ENCODE peak calls at places on chromosomes 2 and 18, in four cellular contexts. T is right cardiac atrium, B is kidney, F is GM06990. W is an unnamed sample.

GRCh38 chr2:239630618-239631286 is 229.9 kb upstream of the HDAC4 start:
- DNase-seq in T (no peak), B (no peak), F (no peak), W (peak)

GRCh38 chr2:121142452-121142851 is 142.6 kb downstream of the TFCP2L1 start:
- DNase-seq in T (no peak), B (peak), F (no peak), W (no peak)

GRCh38 chr18:13201315-13201714 is 17.2 kb upstream of the LDLRAD4 start:
- DNase-seq in T (no peak), B (no peak), F (no peak), W (no peak)

GRCh38 chr2:37679072-37679695 is 7.7 kb upstream of the CDC42EP3 start:
- DNase-seq in T (no peak), B (no peak), F (no peak), W (peak)

GRCh38 chr2:126657146-126657635 is 1.2 kb downstream of the GYPC start:
- DNase-seq in T (peak), B (peak), F (peak), W (no peak)

GRCh38 chr2:101119431-101119830 is 31.8 kb downstream of the TBC1D8 start:
- DNase-seq in T (peak), B (no peak), F (no peak), W (no peak)

GRCh38 chr2:10557506-10558265 is 109.6 kb upstream of the ODC1 start:
- DNase-seq in T (no peak), B (peak), F (no peak), W (peak)

GRCh38 chr2:136783856-136784255 is 18.5 kb downstream of the THSD7B start:
- DNase-seq in T (no peak), B (no peak), F (no peak), W (no peak)

GRCh38 chr2:1915746-1916145 is 171.4 kb upstream of the PXDN start:
- DNase-seq in T (no peak), B (no peak), F (no peak), W (no peak)

GRCh38 chr2:64873472-64873924 is 115.7 kb upstream of the SLC1A4 start:
- DNase-seq in T (peak), B (peak), F (peak), W (peak)

GRCh38 chr18:5693637-5694175 is 149.9 kb upstream of the EPB41L3 start:
- DNase-seq in T (no peak), B (no peak), F (no peak), W (no peak)

GRCh38 chr2:191333911-191334357 is 88.7 kb downstream of the MYO1B start:
- DNase-seq in T (no peak), B (no peak), F (peak), W (no peak)

GRCh38 chr2:172977330-172978052 is 98.2 kb upstream of the MAP3K20 start:
- DNase-seq in T (no peak), B (no peak), F (no peak), W (no peak)

GRCh38 chr2:22784586-22784985 is 600.4 kb upstream of the KLHL29 start:
- DNase-seq in T (no peak), B (no peak), F (no peak), W (no peak)

GRCh38 chr2:241479026-241479898 is 29.1 kb downstream of the STK25 start:
- DNase-seq in T (no peak), B (no peak), F (no peak), W (no peak)

W was measured in HT-29.